ENCODE peak calls at places on chromosomes 3 and 15, in ten cellular contexts. A, S, E, H, P, I, Z, L, M and J are unnamed samples.

GRCh38 chr15:85532689-85533088 is 152.3 kb downstream of the AKAP13 start:
- DNase-seq in A (peak; percentile 75), M (no peak), I (no peak), Z (no peak), H (no peak), S (peak; percentile 56), E (peak; percentile 68), P (no peak), L (no peak), J (no peak)

GRCh38 chr3:170323371-170323770 is 34.1 kb upstream of the SKIL start:
- DNase-seq in A (no peak), E (no peak), I (no peak), S (no peak), P (peak; percentile 41), L (peak; percentile 18), H (no peak), Z (no peak), M (no peak), J (no peak)

GRCh38 chr3:184234224-184234623 is 4.8 kb downstream of the VWA5B2 start:
- DNase-seq in P (no peak), M (no peak), I (peak; percentile 48), H (peak; percentile 88), L (peak; percentile 69), A (peak; percentile 65), S (peak; percentile 71), Z (peak; percentile 55), E (no peak), J (peak; percentile 38)

GRCh38 chr15:81524496-81524895 is 150.5 kb upstream of the TMC3 start:
- DNase-seq in L (no peak), H (no peak), Z (no peak), E (no peak), S (no peak), A (no peak), M (no peak), I (no peak), P (no peak), J (no peak)

GRCh38 chr15:71562251-71562650 is 248.1 kb upstream of the NR2E3 start:
- DNase-seq in L (no peak), M (no peak), H (no peak), P (no peak), Z (no peak), A (no peak), S (no peak), E (no peak), I (no peak), J (no peak)

GRCh38 chr3:183428140-183429023 is at the start of gene MCF2L2:
- DNase-seq in P (peak; percentile 84), A (peak; percentile 54), L (peak; percentile 6), E (peak; percentile 90), I (peak; percentile 93), M (peak; percentile 76), H (peak; percentile 64), Z (peak; percentile 63), S (peak; percentile 71), J (no peak)

GRCh38 chr3:108088697-108089096 is 2.1 kb downstream of the CD47 start:
- DNase-seq in A (no peak), L (no peak), P (no peak), E (no peak), I (no peak), S (no peak), M (peak; percentile 57), H (peak; percentile 50), Z (no peak), J (no peak)

GRCh38 chr3:141828487-141829284 is 47.8 kb upstream of the ATP1B3 start:
- DNase-seq in Z (no peak), H (peak; percentile 61), S (peak; percentile 60), L (no peak), I (no peak), P (no peak), A (peak; percentile 45), M (no peak), E (peak; percentile 76), J (no peak)

GRCh38 chr15:28979208-28979891 is 93.6 kb downstream of the APBA2 start:
- DNase-seq in L (no peak), Z (no peak), H (no peak), M (no peak), S (no peak), I (no peak), A (no peak), P (no peak), E (no peak), J (no peak)

GRCh38 chr3:63937661-63938651 is 25.8 kb upstream of the SCAANT1 start:
- DNase-seq in S (peak; percentile 51), P (no peak), E (no peak), H (no peak), M (peak; percentile 13), A (peak; percentile 36), Z (no peak), I (peak; percentile 21), L (no peak), J (no peak)

GRCh38 chr3:36597422-36597821 is 166.9 kb downstream of the DCLK3 start:
- DNase-seq in I (no peak), Z (no peak), S (no peak), A (no peak), E (no peak), L (peak; percentile 31), H (peak; percentile 50), P (no peak), M (no peak), J (no peak)

GRCh38 chr15:33005582-33005981 is 188.9 kb downstream of the FMN1 start:
- DNase-seq in M (no peak), Z (no peak), S (no peak), A (no peak), H (no peak), L (no peak), P (no peak), E (no peak), I (no peak), J (no peak)
- H3K27ac ChIP-seq in M (no peak overlapping the region), Z (peak overlapping the region; percentile 26), S (no peak overlapping the region), A (no peak overlapping the region), H (no peak overlapping the region), L (peak overlapping the region; percentile 80), P (no peak overlapping the region), E (no peak overlapping the region), I (no peak overlapping the region), J (no peak overlapping the region)

GRCh38 chr3:113148307-113148703 is 63.1 kb upstream of the BOC start:
- DNase-seq in Z (no peak), I (no peak), S (no peak), M (no peak), H (no peak), E (peak; percentile 53), L (no peak), A (no peak), P (no peak), J (no peak)

GRCh38 chr3:113150253-113150652 is 61.1 kb upstream of the BOC start:
- DNase-seq in I (no peak), A (no peak), P (no peak), Z (no peak), S (no peak), L (no peak), H (no peak), M (no peak), E (no peak), J (no peak)

GRCh38 chr3:113153499-113154107 is 57.8 kb upstream of the BOC start:
- DNase-seq in M (no peak), A (no peak), E (no peak), Z (no peak), L (no peak), S (no peak), I (no peak), P (no peak), H (peak; percentile 16), J (no peak)

GRCh38 chr3:113148814-113149213 is 62.5 kb upstream of the BOC start:
- DNase-seq in S (no peak), L (no peak), P (no peak), H (no peak), I (no peak), A (no peak), E (no peak), Z (no peak), M (no peak), J (no peak)

DNA sequence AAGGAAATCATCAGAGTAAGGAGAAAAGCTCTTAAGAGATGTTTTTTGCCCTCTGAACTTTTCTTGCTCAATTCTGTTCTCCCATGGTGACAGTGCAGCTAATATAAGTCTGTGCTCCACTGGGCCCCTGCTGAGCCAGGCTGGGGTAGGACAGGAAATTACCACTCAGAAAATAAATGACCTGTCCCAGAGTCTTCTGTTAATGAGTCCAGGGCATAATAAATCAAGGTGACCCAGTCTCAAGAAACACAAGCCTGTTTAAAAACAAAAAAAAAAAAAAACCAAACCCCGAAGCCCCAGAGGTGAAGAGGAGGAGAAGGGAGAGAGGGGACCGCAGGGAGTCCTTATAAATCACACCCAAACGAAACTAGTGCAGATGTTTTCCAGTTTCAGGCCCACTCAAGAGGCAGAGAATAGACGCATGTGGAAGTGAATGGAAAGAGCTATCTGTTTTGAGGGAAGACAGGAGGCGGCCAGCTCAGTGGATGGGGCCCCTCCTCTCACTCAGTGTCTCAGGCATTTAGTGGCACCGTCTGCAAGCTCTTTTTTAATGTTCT is 59.8 kb upstream of the BOC start:
- DNase-seq in E (peak; percentile 52), I (no peak), S (no peak), H (no peak), Z (no peak), M (no peak), L (no peak), P (no peak), A (no peak), J (no peak)
- H3K27ac ChIP-seq in E (no peak overlapping the region), I (no peak overlapping the region), S (peak overlapping the region; percentile 44), H (no peak overlapping the region), Z (no peak overlapping the region), M (no peak overlapping the region), L (no peak overlapping the region), P (no peak overlapping the region), A (peak overlapping the region; percentile 45), J (no peak overlapping the region)

GRCh38 chr15:40443846-40444245 is 3.1 kb downstream of the BAHD1 start:
- DNase-seq in S (no peak), M (no peak), H (peak; percentile 42), L (no peak), I (no peak), Z (no peak), P (no peak), A (no peak), E (no peak), J (no peak)

GRCh38 chr15:40446144-40446543 is 5.4 kb downstream of the BAHD1 start:
- DNase-seq in M (no peak), P (no peak), I (no peak), L (no peak), A (no peak), H (no peak), E (no peak), Z (no peak), S (no peak), J (no peak)

GRCh38 chr15:40443255-40443654 is 2.5 kb downstream of the BAHD1 start:
- DNase-seq in I (no peak), S (no peak), M (no peak), Z (no peak), H (no peak), L (no peak), E (no peak), A (no peak), P (no peak), J (no peak)

GRCh38 chr15:40444741-40445140 is 4.0 kb downstream of the BAHD1 start:
- DNase-seq in S (no peak), A (no peak), M (no peak), E (no peak), H (no peak), P (no peak), L (no peak), I (no peak), Z (no peak), J (no peak)

GRCh38 chr15:40445411-40446055 is 4.8 kb downstream of the BAHD1 start:
- DNase-seq in S (no peak), M (no peak), Z (no peak), L (no peak), H (peak; percentile 75), A (no peak), I (peak; percentile 42), P (no peak), E (no peak), J (peak; percentile 67)
- H3K27ac ChIP-seq in S (no peak overlapping the region), M (no peak overlapping the region), Z (no peak overlapping the region), L (no peak overlapping the region), H (peak overlapping the region; percentile 7), A (no peak overlapping the region), I (peak overlapping the region; percentile 41), P (no peak overlapping the region), E (no peak overlapping the region), J (peak overlapping the region; percentile 71)

GRCh38 chr15:67165653-67166260 is 88.7 kb downstream of the AAGAB start:
- DNase-seq in M (no peak), L (peak; percentile 77), H (no peak), S (no peak), P (peak; percentile 69), Z (no peak), E (no peak), I (peak; percentile 84), A (no peak), J (no peak)
- H3K27ac ChIP-seq in M (no peak overlapping the region), L (peak overlapping the region; percentile 89), H (no peak overlapping the region), S (no peak overlapping the region), P (no peak overlapping the region), Z (peak overlapping the region; percentile 52), E (peak overlapping the region; percentile 53), I (peak overlapping the region; percentile 67), A (no peak overlapping the region), J (peak overlapping the region; percentile 96)